ENCODE peak calls at places on chromosomes 12 and 14, in four cellular contexts. L is AG04450, X is dorsolateral prefrontal cortex, U is brain microvascular endothelial cell. E is an unnamed sample.

GRCh38 chr14:85195872-85196477 is 334.0 kb upstream of the FLRT2 start:
- DNase-seq in L (no peak), X (no peak), U (peak; percentile 5), E (no peak)

GRCh38 chr12:52253391-52254179 is 20.5 kb downstream of the KRT7 start:
- DNase-seq in L (no peak), X (no peak), U (no peak), E (no peak)

GRCh38 chr12:77766224-77766623 is 64.5 kb upstream of the NAV3 start:
- DNase-seq in L (no peak), X (no peak), U (no peak), E (no peak)

GRCh38 chr14:20228681-20229080 is at the start of gene OR11H7:
- DNase-seq in L (no peak), X (no peak), U (no peak), E (no peak)

GRCh38 chr12:29053567-29053966 is 95.5 kb upstream of the FAR2 start:
- DNase-seq in L (no peak), X (no peak), U (no peak), E (no peak)

GRCh38 chr14:60720962-60721330 is 3.2 kb downstream of the SIX4 start:
- DNase-seq in L (no peak), X (no peak), U (no peak), E (no peak)

GRCh38 chr12:62976110-62976640 is 41.2 kb upstream of the PPM1H start:
- DNase-seq in L (no peak), X (no peak), U (no peak), E (no peak)

GRCh38 chr14:96956464-96957239 is 159.5 kb downstream of the VRK1 start:
- DNase-seq in L (no peak), X (no peak), U (no peak), E (no peak)

GRCh38 chr14:65299837-65300236 is 112.7 kb upstream of the FUT8 start:
- DNase-seq in L (no peak), X (no peak), U (no peak), E (no peak)

GRCh38 chr12:6535960-6536847 is 1.9 kb downstream of the GAPDH start:
- DNase-seq in L (no peak), X (no peak), U (no peak), E (no peak)

GRCh38 chr14:94341654-94342333 is 18.7 kb upstream of the SERPINA6 start:
- DNase-seq in L (no peak), X (no peak), U (no peak), E (no peak)

GRCh38 chr12:48917857-48918537 is 7.3 kb downstream of the FKBP11 start:
- DNase-seq in L (no peak), X (no peak), U (no peak), E (no peak)

GRCh38 chr12:98002887-98003493 is 512.4 kb upstream of the TMPO start:
- DNase-seq in L (no peak), X (no peak), U (peak; percentile 13), E (no peak)

GRCh38 chr12:77007476-77007875 is 57.9 kb downstream of the E2F7 start:
- DNase-seq in L (no peak), X (no peak), U (no peak), E (no peak)

GRCh38 chr14:54356172-54356571 is 40.6 kb upstream of the CDKN3 start:
- DNase-seq in L (no peak), X (no peak), U (peak; percentile 61), E (no peak)

GRCh38 chr12:109709401-109710278 is 4.0 kb upstream of the FAM222A start:
- DNase-seq in L (no peak), X (no peak), U (no peak), E (no peak)

GRCh38 chr14:64719601-64720000 is 15.4 kb downstream of the PLEKHG3 start:
- DNase-seq in L (no peak), X (no peak), U (no peak), E (no peak)

GRCh38 chr14:99129998-99130397 is 142.0 kb downstream of the BCL11B start:
- DNase-seq in L (no peak), X (no peak), U (no peak), E (no peak)

GRCh38 chr12:120007272-120007671 is 18.2 kb downstream of the BICDL1 start:
- DNase-seq in L (no peak), X (no peak), U (no peak), E (no peak)

GRCh38 chr12:93848453-93849120 is 171.4 kb downstream of the CRADD start:
- DNase-seq in L (no peak), X (no peak), U (no peak), E (no peak)

GRCh38 chr14:36346052-36346451 is 25.6 kb upstream of the MBIP start:
- DNase-seq in L (no peak), X (no peak), U (no peak), E (no peak)

GRCh38 chr12:64781374-64782029 is 22.3 kb upstream of the GNS start:
- DNase-seq in L (no peak), X (no peak), U (no peak), E (no peak)

GRCh38 chr12:66859751-66860440 is 181.0 kb upstream of the GRIP1 start:
- DNase-seq in L (no peak), X (no peak), U (no peak), E (no peak)

GRCh38 chr12:47750916-47751470 is 7.7 kb downstream of the RAPGEF3 start:
- DNase-seq in L (no peak), X (no peak), U (no peak), E (no peak)

GRCh38 chr12:93287152-93287551 is 90.6 kb upstream of the NUDT4 start:
- DNase-seq in L (no peak), X (no peak), U (no peak), E (no peak)

DNA sequence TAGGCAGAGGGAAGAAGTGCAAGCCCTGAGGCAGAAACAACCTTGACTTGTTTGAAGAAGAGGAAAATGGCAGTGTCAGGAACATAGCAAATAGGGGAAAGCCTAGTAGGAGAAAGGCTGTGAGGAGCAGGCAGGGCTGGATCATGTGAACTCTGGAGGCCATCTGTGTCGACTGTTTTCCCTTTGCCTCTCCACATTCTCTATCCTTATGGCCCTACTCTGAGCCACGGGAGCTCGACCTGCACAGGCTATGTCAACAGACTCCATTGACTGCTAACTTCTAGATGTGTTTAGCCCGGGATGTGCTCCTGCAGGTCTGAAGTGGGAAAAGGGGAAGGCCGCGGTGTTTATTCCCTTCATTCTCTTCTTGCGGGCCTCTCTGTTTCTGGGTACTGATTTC is 35.2 kb downstream of the EGLN3 start:
- DNase-seq in L (no peak), X (no peak), U (no peak), E (no peak)
- H3K27ac ChIP-seq in L (no peak overlapping the region), X (no peak overlapping the region), U (no peak overlapping the region), E (no peak overlapping the region)

DNA sequence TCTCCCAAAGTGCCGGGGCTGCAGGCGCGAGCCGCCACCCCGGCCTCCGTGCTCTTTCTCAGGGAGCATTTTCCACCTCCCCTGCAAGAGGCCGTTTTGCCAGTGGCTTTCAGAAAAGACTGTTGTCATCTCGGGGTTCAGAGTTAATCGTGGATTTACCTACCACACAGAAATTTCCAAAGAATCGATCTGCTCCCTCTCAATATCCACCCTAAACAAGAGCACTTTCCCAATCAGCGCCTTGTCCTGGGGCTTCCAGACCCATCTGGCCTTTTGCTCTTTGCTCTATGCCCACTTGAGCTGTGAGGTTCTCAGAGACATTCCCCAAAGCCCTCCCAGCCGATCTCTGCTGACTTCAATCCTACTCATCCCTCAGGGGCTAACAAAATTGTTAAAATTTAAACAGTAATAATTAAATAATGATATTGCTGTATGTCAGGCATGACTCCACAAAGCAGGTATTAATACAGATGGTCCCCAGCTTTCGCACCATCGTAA is 86.6 kb downstream of the NINJ2 start:
- DNase-seq in L (no peak), X (no peak), U (no peak), E (no peak)
- TF ChIP-seq CTCF in L (no peak), X (no peak), U (no peak), E (no peak)

GRCh38 chr12:122096591-122097149 is 18.1 kb downstream of the MLXIP start:
- DNase-seq in L (no peak), X (no peak), U (no peak), E (no peak)

GRCh38 chr12:122096014-122096413 is 17.5 kb downstream of the MLXIP start:
- DNase-seq in L (no peak), X (no peak), U (no peak), E (no peak)

GRCh38 chr12:122094735-122095561 is 16.4 kb downstream of the MLXIP start:
- DNase-seq in L (no peak), X (no peak), U (no peak), E (no peak)

GRCh38 chr12:122093098-122093883 is 14.7 kb downstream of the MLXIP start:
- DNase-seq in L (no peak), X (no peak), U (no peak), E (no peak)

GRCh38 chr12:122094261-122094734 is 15.7 kb downstream of the MLXIP start:
- DNase-seq in L (no peak), X (no peak), U (no peak), E (peak; percentile 2)
- H3K27ac ChIP-seq in L (peak overlapping the region; percentile 39), X (no peak overlapping the region), U (no peak overlapping the region), E (peak overlapping the region; percentile 41)

DNA sequence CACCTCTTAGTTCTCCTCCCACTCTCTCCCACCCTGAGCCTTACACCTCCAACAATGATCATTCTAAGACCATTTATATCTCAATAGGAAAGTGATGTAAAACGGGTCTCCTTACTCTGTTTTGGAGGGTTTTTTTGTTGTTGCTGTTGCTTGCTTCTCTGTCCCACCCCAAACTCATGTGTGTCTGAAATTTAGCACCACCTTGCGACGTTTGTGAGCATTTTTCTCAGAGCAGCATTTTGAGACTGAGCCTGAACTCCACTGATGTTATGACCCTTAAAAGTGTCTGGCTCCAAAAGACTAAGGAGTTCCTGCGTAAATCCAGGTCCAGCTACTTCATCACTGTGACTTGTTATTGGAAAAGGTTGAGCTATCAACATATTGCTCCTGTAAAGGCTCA is 155.0 kb downstream of the DAD1 start:
- DNase-seq in L (no peak), X (no peak), U (no peak), E (no peak)
- TF ChIP-seq CTCF in L (peak; percentile 16), X (no peak), U (no peak), E (no peak)